ENCODE peak calls at places on chromosomes 16 and 17, in ten cellular contexts. W, U, F, V, T, D, A, S, I and E are unnamed samples.

GRCh38 chr17:81295678-81296381 is 723 bp upstream of the SLC38A10 start:
- DNase-seq in W (no peak), U (peak; percentile 47), F (peak; percentile 91), V (peak; percentile 46), T (peak; percentile 72), D (no peak), A (peak; percentile 81), S (peak; percentile 84), I (no peak), E (peak; percentile 26)

GRCh38 chr16:49269231-49269630 is 12.4 kb downstream of the CBLN1 start:
- DNase-seq in W (no peak), U (no peak), F (no peak), V (no peak), T (no peak), D (no peak), A (no peak), S (no peak), I (no peak), E (no peak)

GRCh38 chr16:21618261-21618660 is 18.9 kb downstream of the METTL9 start:
- DNase-seq in W (no peak), U (no peak), F (no peak), V (no peak), T (no peak), D (no peak), A (no peak), S (no peak), I (no peak), E (no peak)

GRCh38 chr17:37792787-37793186 is 47.9 kb upstream of the HNF1B start:
- DNase-seq in W (no peak), U (peak; percentile 75), F (no peak), V (peak; percentile 31), T (no peak), D (no peak), A (no peak), S (no peak), I (no peak), E (peak; percentile 25)

GRCh38 chr16:75256059-75256870 is 4.8 kb upstream of the BCAR1 start:
- DNase-seq in W (peak; percentile 67), U (no peak), F (no peak), V (no peak), T (no peak), D (no peak), A (peak; percentile 70), S (peak; percentile 28), I (no peak), E (no peak)

GRCh38 chr17:75059369-75060345 is 12.6 kb downstream of the KCTD2 start:
- DNase-seq in W (peak; percentile 55), U (peak; percentile 87), F (no peak), V (peak; percentile 73), T (peak; percentile 47), D (no peak), A (no peak), S (no peak), I (peak; percentile 72), E (peak; percentile 74)

GRCh38 chr17:17256316-17256715 is 19.3 kb upstream of the FLCN start:
- DNase-seq in W (no peak), U (no peak), F (no peak), V (no peak), T (no peak), D (no peak), A (no peak), S (no peak), I (no peak), E (no peak)

GRCh38 chr17:65047939-65048338 is 8.6 kb downstream of the GNA13 start:
- DNase-seq in W (no peak), U (no peak), F (no peak), V (no peak), T (no peak), D (no peak), A (no peak), S (no peak), I (no peak), E (no peak)

GRCh38 chr17:77728022-77728671 is 230.4 kb upstream of the TNRC6C start:
- DNase-seq in W (peak; percentile 73), U (peak; percentile 80), F (no peak), V (no peak), T (peak; percentile 62), D (peak; percentile 28), A (no peak), S (no peak), I (peak; percentile 11), E (peak; percentile 61)

GRCh38 chr16:48158296-48158695 is 2.5 kb upstream of the ABCC12 start:
- DNase-seq in W (no peak), U (peak; percentile 42), F (peak; percentile 21), V (peak; percentile 49), T (no peak), D (no peak), A (no peak), S (no peak), I (peak; percentile 18), E (peak; percentile 47)

GRCh38 chr16:1708768-1709180 is 2.8 kb downstream of the MAPK8IP3 start:
- DNase-seq in W (peak; percentile 41), U (no peak), F (no peak), V (peak; percentile 57), T (no peak), D (no peak), A (no peak), S (no peak), I (no peak), E (no peak)

DNA sequence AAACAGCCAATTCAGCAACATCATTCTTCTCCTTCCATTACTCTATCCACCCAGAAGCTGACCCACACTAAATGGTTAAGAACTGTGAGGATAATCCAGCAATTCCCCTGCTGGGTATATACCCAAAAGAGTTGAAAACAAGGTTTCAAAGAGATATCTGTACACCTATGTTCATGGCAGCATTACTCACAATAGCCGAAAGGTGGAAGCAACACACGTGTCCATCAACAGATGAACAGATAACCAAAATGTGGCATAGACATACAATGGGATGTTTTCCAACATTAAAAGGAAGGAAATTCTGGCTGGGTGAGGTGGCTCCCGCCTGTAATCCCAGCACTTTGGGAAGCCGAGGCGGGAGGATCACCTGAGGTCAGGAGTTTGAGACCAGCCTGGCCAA is 19.9 kb downstream of the MIS12 start:
- DNase-seq in W (no peak), U (no peak), F (no peak), V (no peak), T (no peak), D (no peak), A (no peak), S (no peak), I (no peak), E (no peak)
- TF ChIP-seq CTCF in W (no peak), U (no peak), F (no peak), V (no peak), T (no peak), D (no peak), A (no peak), S (no peak), I (no peak), E (no peak)

GRCh38 chr17:32111141-32111771 is 31.0 kb upstream of the RHOT1 start:
- DNase-seq in W (peak; percentile 70), U (no peak), F (no peak), V (peak; percentile 70), T (peak; percentile 60), D (peak; percentile 42), A (no peak), S (peak; percentile 61), I (no peak), E (peak; percentile 47)
- TF ChIP-seq CTCF in W (peak; percentile 29), U (peak; percentile 25), F (peak; percentile 28), V (peak; percentile 35), T (peak; percentile 44), D (peak; percentile 41), A (peak; percentile 23), S (no peak), I (peak; percentile 32), E (peak; percentile 70)

GRCh38 chr16:58234831-58235595 is 37.1 kb upstream of the CSNK2A2 start:
- DNase-seq in W (no peak), U (no peak), F (no peak), V (no peak), T (no peak), D (no peak), A (no peak), S (no peak), I (no peak), E (no peak)

GRCh38 chr16:58235663-58236062 is 37.8 kb upstream of the CSNK2A2 start:
- DNase-seq in W (no peak), U (no peak), F (no peak), V (no peak), T (no peak), D (no peak), A (no peak), S (no peak), I (no peak), E (no peak)

GRCh38 chr16:58236831-58237230 is 38.9 kb upstream of the CSNK2A2 start:
- DNase-seq in W (no peak), U (no peak), F (no peak), V (no peak), T (no peak), D (no peak), A (no peak), S (no peak), I (no peak), E (no peak)

DNA sequence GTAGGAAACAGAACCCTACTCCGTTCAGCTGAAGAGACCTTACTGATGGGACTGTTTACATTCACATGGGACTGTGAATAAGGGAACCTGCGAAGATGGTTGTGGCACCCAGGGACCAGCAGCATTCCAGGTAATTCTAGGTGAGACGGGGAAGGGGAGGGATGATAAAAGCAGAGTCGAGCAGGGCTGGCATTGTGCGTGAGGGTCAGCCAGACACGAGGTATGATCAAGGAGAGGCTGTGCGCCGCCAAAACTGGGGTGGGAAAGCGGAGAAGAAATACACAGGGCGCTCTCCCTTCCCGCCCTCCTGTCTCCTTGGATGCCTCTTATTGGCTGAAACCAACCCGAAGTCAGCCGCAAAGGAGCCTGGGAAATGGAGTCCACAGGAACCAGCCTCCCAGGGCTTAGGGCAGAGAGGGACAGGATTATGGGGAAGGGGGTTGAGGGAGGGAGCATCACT is 38.4 kb upstream of the CSNK2A2 start:
- DNase-seq in W (peak; percentile 66), U (peak; percentile 48), F (peak; percentile 82), V (peak; percentile 57), T (peak; percentile 76), D (no peak), A (peak; percentile 74), S (peak; percentile 71), I (no peak), E (peak; percentile 14)
- TF ChIP-seq CTCF in W (no peak), U (no peak), F (no peak), V (no peak), T (no peak), D (no peak), A (no peak), S (no peak), I (no peak), E (no peak)

DNA sequence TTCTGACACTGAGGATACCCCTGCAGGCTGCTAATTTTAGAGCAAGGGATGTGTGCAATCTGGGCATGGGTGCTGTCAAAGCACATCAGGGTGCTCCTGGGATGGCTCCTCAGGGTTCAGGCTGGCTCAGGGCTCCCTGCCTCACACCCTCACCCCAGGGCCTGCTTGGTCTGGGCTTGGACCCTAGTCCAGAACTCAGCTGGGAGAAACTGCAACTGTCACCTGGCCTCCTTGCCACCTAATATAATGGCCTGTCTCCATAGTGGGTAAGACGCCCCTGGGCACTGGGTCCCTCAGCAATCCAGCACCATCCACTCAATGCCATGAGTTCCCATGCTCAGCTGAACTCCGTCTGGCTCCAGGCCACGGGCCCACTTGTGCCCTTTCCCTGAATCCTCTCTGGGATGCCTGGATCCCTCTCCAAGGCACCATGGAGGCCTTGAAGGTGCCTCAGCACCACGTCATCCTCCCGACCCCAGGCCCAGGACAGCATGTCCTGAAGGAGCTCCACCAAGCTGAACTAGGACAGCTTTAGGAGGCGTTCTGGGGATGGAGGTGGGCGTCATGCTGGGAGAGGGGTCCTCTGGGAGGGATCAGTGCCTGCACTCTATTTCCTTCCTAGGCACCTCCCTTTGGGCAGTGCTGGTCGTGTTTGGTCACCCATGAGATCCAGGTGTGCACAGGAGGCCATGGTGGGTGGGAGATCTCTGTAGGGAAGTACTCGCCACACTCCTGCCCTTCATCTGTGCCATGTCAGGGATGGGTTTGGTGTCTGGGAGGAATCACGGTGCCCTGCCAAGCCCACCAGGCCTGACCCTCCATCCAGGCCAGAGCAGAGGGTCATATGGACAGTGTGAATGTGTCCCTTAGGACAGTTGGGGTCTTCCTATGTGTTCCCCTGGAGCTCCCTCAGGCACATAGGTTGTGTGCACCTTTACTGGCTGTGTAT is 1688.4 kb downstream of the TP53TG3F start:
- DNase-seq in W (no peak), U (no peak), F (no peak), V (no peak), T (no peak), D (no peak), A (no peak), S (no peak), I (no peak), E (no peak)
- TF ChIP-seq CTCF in W (no peak), U (no peak), F (no peak), V (no peak), T (no peak), D (no peak), A (no peak), S (no peak), I (no peak), E (no peak)